ENCODE peak calls at places on chromosome 20, in ten cellular contexts. T is GOT3; F is GM12865; P is iPS DF 6.9; I is GM04503; N is naive B cell; Q is activated T-cell treated with anti-CD3 and anti-CD28 coated beads, Interleukin-2, amount 50 U/mL, for 72 hours; U is MV-4-11; X is heart right ventricle; O is stimulated activated CD4-positive, alpha-beta T cell treated with anti-CD3 and anti-CD28 coated beads, Interleukin-2, amount 100 ng/mL, for 48 hours. L is an unnamed sample.

GRCh38 chr20:38092260-38092857 is 58.8 kb downstream of the RPRD1B start:
- DNase-seq in T (no peak), Q (no peak), O (no peak), F (peak; percentile 60), P (no peak), X (no peak), I (no peak), U (no peak), N (no peak), L (no peak)

GRCh38 chr20:31738729-31739549 is at the start of gene TPX2:
- DNase-seq in F (peak; percentile 96), U (peak; percentile 98), T (peak; percentile 90), Q (peak; percentile 88), I (peak; percentile 88), N (peak; percentile 69), X (peak; percentile 91), O (peak; percentile 76), P (peak; percentile 95), L (peak; percentile 78)

GRCh38 chr20:397432-398237 is 10.5 kb upstream of the RBCK1 start:
- DNase-seq in X (no peak), U (no peak), O (no peak), T (no peak), N (no peak), F (no peak), P (no peak), Q (no peak), I (no peak), L (no peak)

GRCh38 chr20:20525214-20525613 is 157.3 kb downstream of the INSM1 start:
- DNase-seq in U (no peak), T (no peak), F (no peak), Q (no peak), X (no peak), I (no peak), N (no peak), O (no peak), P (no peak), L (no peak)

GRCh38 chr20:63588641-63589041 is 14.6 kb upstream of the HELZ2 start:
- DNase-seq in N (no peak), Q (no peak), T (no peak), F (no peak), P (no peak), I (no peak), U (no peak), O (no peak), X (no peak), L (no peak)

GRCh38 chr20:43191143-43191542 is 1.4 kb upstream of the PTPRT start:
- DNase-seq in I (no peak), F (no peak), P (no peak), U (no peak), O (no peak), Q (no peak), X (no peak), N (no peak), T (no peak), L (no peak)

GRCh38 chr20:36808317-36809257 is 35.0 kb upstream of the DSN1 start:
- DNase-seq in N (peak; percentile 58), O (peak; percentile 84), U (peak; percentile 73), T (peak; percentile 68), Q (peak; percentile 77), F (peak; percentile 78), X (peak; percentile 76), I (peak; percentile 49), P (no peak), L (peak; percentile 84)

GRCh38 chr20:63234693-63235398 is 859 bp upstream of the BIRC7 start:
- DNase-seq in P (no peak), T (no peak), I (no peak), F (peak; percentile 30), X (no peak), N (no peak), Q (peak; percentile 23), O (peak; percentile 21), U (no peak), L (no peak)

GRCh38 chr20:25025986-25026605 is 31.8 kb downstream of the ACSS1 start:
- DNase-seq in F (no peak), P (no peak), I (no peak), X (no peak), Q (no peak), T (no peak), U (peak; percentile 20), O (no peak), N (no peak), L (no peak)

GRCh38 chr20:44056010-44056698 is 130.8 kb downstream of the JPH2 start:
- DNase-seq in Q (peak; percentile 63), F (peak; percentile 50), T (no peak), I (no peak), U (peak; percentile 44), N (no peak), P (peak; percentile 31), O (peak; percentile 37), X (no peak), L (no peak)

GRCh38 chr20:39067526-39068216 is 105.5 kb downstream of the DHX35 start:
- DNase-seq in T (no peak), O (no peak), P (no peak), Q (no peak), X (no peak), U (no peak), N (no peak), I (no peak), F (no peak), L (peak; percentile 38)

GRCh38 chr20:3863317-3863716 is 16.7 kb downstream of the MAVS start:
- DNase-seq in F (peak; percentile 54), Q (no peak), N (no peak), X (no peak), U (no peak), I (no peak), T (no peak), O (no peak), P (no peak), L (no peak)

GRCh38 chr20:19419420-19419819 is 207.0 kb downstream of the SLC24A3 start:
- DNase-seq in X (no peak), P (no peak), Q (no peak), N (no peak), I (no peak), O (no peak), F (no peak), T (no peak), U (no peak), L (no peak)

GRCh38 chr20:57457243-57457761 is 66.1 kb downstream of the RBM38 start:
- DNase-seq in X (no peak), N (no peak), U (no peak), P (no peak), I (no peak), F (no peak), O (no peak), T (no peak), Q (no peak), L (no peak)

GRCh38 chr20:7601431-7601830 is 338.8 kb downstream of the HAO1 start:
- DNase-seq in N (no peak), Q (no peak), X (no peak), U (no peak), T (no peak), F (no peak), P (no peak), O (no peak), I (no peak), L (no peak)

GRCh38 chr20:25296094-25297093 is 48.5 kb downstream of the PYGB start:
- DNase-seq in I (no peak), U (peak; percentile 7), Q (peak; percentile 35), T (no peak), P (no peak), F (peak; percentile 69), N (no peak), O (peak; percentile 16), X (no peak), L (no peak)

GRCh38 chr20:12927489-12927888 is 81.3 kb upstream of the SPTLC3 start:
- DNase-seq in N (no peak), I (no peak), O (no peak), X (no peak), U (no peak), T (no peak), F (no peak), Q (no peak), P (no peak), L (peak; percentile 23)

GRCh38 chr20:35575958-35576357 is 34.1 kb downstream of the ERGIC3 start:
- DNase-seq in F (no peak), T (no peak), U (no peak), X (no peak), N (no peak), P (no peak), O (no peak), I (no peak), Q (no peak), L (no peak)

GRCh38 chr20:51700809-51701285 is 67.3 kb downstream of the ATP9A start:
- DNase-seq in P (no peak), N (no peak), O (no peak), T (no peak), I (no peak), F (peak; percentile 32), U (peak; percentile 15), X (no peak), Q (no peak), L (no peak)

GRCh38 chr20:5977975-5978374 is 27.5 kb downstream of the MCM8 start:
- DNase-seq in Q (no peak), O (no peak), X (no peak), I (no peak), P (no peak), F (no peak), U (no peak), N (no peak), T (no peak), L (no peak)

GRCh38 chr20:22833851-22834250 is 201.3 kb upstream of the SSTR4 start:
- DNase-seq in U (no peak), P (no peak), Q (no peak), T (no peak), N (no peak), O (no peak), F (no peak), X (no peak), I (no peak), L (no peak)

GRCh38 chr20:36197271-36197670 is 39.0 kb upstream of the AAR2 start:
- DNase-seq in T (no peak), F (no peak), U (no peak), O (no peak), N (no peak), Q (no peak), I (no peak), X (no peak), P (no peak), L (no peak)

GRCh38 chr20:24720957-24721356 is 228.1 kb upstream of the CST7 start:
- DNase-seq in T (no peak), F (no peak), I (no peak), X (no peak), Q (no peak), P (no peak), U (no peak), N (no peak), O (no peak), L (no peak)

GRCh38 chr20:58706150-58706892 is 13.7 kb downstream of the NPEPL1 start:
- DNase-seq in Q (no peak), N (no peak), U (no peak), F (no peak), I (no peak), O (no peak), T (no peak), P (no peak), X (no peak), L (no peak)

L was measured in T1000.